ENCODE peak calls at places on chromosomes 6 and 20, in four cellular contexts. Z is HT1080, U is HFFc6, S is H7. G is an unnamed sample.

GRCh38 chr6:4936681-4937041 is 67.2 kb downstream of the RPP40 start:
- DNase-seq in S (no peak), Z (no peak), U (peak; percentile 33), G (peak; percentile 61)

GRCh38 chr6:5007531-5007930 is 3.7 kb upstream of the RPP40 start:
- DNase-seq in U (no peak), Z (no peak), S (no peak), G (no peak)

GRCh38 chr6:33620584-33621395 is at the start of gene ITPR3:
- DNase-seq in Z (peak; percentile 72), U (peak; percentile 37), S (peak; percentile 94), G (peak; percentile 67)

GRCh38 chr6:72861935-72862432 is 240.1 kb downstream of the KCNQ5 start:
- DNase-seq in S (no peak), U (peak; percentile 67), Z (peak; percentile 82), G (peak; percentile 72)

GRCh38 chr6:129567374-129567773 is 142.6 kb downstream of the ARHGAP18 start:
- DNase-seq in S (peak; percentile 3), U (no peak), Z (peak; percentile 14), G (peak; percentile 48)

GRCh38 chr20:9518776-9519175 is 4.4 kb downstream of the LAMP5 start:
- DNase-seq in U (no peak), Z (no peak), S (peak; percentile 71), G (no peak)

GRCh38 chr20:33915726-33916331 is 77.9 kb upstream of the RALY start:
- DNase-seq in Z (no peak), S (peak; percentile 87), U (no peak), G (peak; percentile 10)

GRCh38 chr6:18053555-18054445 is 66.4 kb upstream of the KIF13A start:
- DNase-seq in S (no peak), Z (no peak), U (peak; percentile 25), G (peak; percentile 48)

GRCh38 chr6:145669627-145670034 is 65.7 kb downstream of the EPM2A start:
- DNase-seq in U (peak; percentile 80), Z (peak; percentile 90), S (no peak), G (peak; percentile 59)

GRCh38 chr6:151806757-151807512 is 547 bp upstream of the ESR1 start:
- DNase-seq in Z (no peak), S (peak; percentile 40), U (no peak), G (no peak)

GRCh38 chr20:4202441-4202840 is 187.1 kb upstream of the RNF24 start:
- DNase-seq in Z (no peak), S (no peak), U (no peak), G (no peak)

GRCh38 chr6:157323114-157323923 is at the start of gene TMEM242:
- DNase-seq in S (peak; percentile 92), U (peak; percentile 90), Z (peak; percentile 92), G (peak; percentile 81)

GRCh38 chr6:19842030-19842429 is 4.9 kb downstream of the ID4 start:
- DNase-seq in U (no peak), Z (no peak), S (no peak), G (no peak)

GRCh38 chr6:129031051-129031599 is 148.2 kb downstream of the LAMA2 start:
- DNase-seq in Z (no peak), U (peak; percentile 91), S (no peak), G (peak; percentile 10)

GRCh38 chr6:105645958-105646357 is 243.1 kb upstream of the PREP start:
- DNase-seq in S (no peak), U (no peak), Z (no peak), G (no peak)

GRCh38 chr6:121920616-121921015 is 478.8 kb upstream of the HSF2 start:
- DNase-seq in S (no peak), U (no peak), Z (no peak), G (no peak)

GRCh38 chr6:26030716-26031115 is 56.5 kb upstream of the HFE start:
- DNase-seq in Z (no peak), S (no peak), U (no peak), G (no peak)

GRCh38 chr6:131954775-131955107 is 3.6 kb upstream of the CCN2 start:
- DNase-seq in U (peak; percentile 62), Z (peak; percentile 95), S (no peak), G (peak; percentile 94)

GRCh38 chr6:125307964-125308615 is 6.3 kb upstream of the HDDC2 start:
- DNase-seq in Z (no peak), S (no peak), U (peak; percentile 15), G (no peak)

GRCh38 chr20:58407201-58407873 is 18.3 kb downstream of the VAPB start:
- DNase-seq in Z (peak; percentile 60), S (no peak), U (no peak), G (peak; percentile 82)

GRCh38 chr20:4550740-4551139 is 171.0 kb upstream of the PRND start:
- DNase-seq in U (peak; percentile 36), S (no peak), Z (peak; percentile 89), G (peak; percentile 92)

GRCh38 chr6:15389079-15389758 is 143.3 kb downstream of the JARID2 start:
- DNase-seq in S (no peak), Z (no peak), U (no peak), G (no peak)

GRCh38 chr6:97113170-97113569 is 169.8 kb downstream of the MMS22L start:
- DNase-seq in U (no peak), Z (no peak), S (no peak), G (no peak)

GRCh38 chr20:61422636-61423425 is 170.8 kb downstream of the CDH4 start:
- DNase-seq in U (no peak), S (peak; percentile 72), Z (no peak), G (no peak)